ENCODE peak calls at places on chromosomes 5 and 9, in nine cellular contexts. U is stimulated activated CD4-positive, alpha-beta T cell treated with anti-CD3 and anti-CD28 coated beads, Interleukin-15, amount 100 ng/mL, for 1 hour; F is OCI-M1; D is glutamatergic neuron; M is fibroblast of pulmonary artery; K is choroid plexus epithelial cell; Z is coronary artery; N is effector memory CD4-positive, alpha-beta T cell; B is T-helper 9 cell. V is an unnamed sample.

GRCh38 chr5:6759401-6759800 is 46.2 kb downstream of the TENT4A start:
- DNase-seq in U (no peak), F (no peak), D (no peak), M (peak), K (peak), Z (no peak), N (no peak), B (no peak), V (no peak)

GRCh38 chr5:38551020-38552017 is 5.1 kb downstream of the LIFR start:
- DNase-seq in U (no peak), F (peak), D (peak), M (peak), K (peak), Z (no peak), N (no peak), B (no peak), V (no peak)

GRCh38 chr5:91022518-91022917 is 360.6 kb downstream of the ARRDC3 start:
- DNase-seq in U (no peak), F (no peak), D (no peak), M (no peak), K (no peak), Z (no peak), N (no peak), B (no peak), V (no peak)

GRCh38 chr5:150364004-150364403 is 6.5 kb downstream of the TCOF1 start:
- DNase-seq in U (no peak), F (no peak), D (no peak), M (no peak), K (no peak), Z (no peak), N (no peak), B (no peak), V (no peak)

GRCh38 chr9:120563044-120563443 is 16.9 kb downstream of the CDK5RAP2 start:
- DNase-seq in U (no peak), F (no peak), D (no peak), M (no peak), K (no peak), Z (no peak), N (no peak), B (no peak), V (no peak)

GRCh38 chr9:136552117-136552685 is 6.4 kb upstream of the NOTCH1 start:
- DNase-seq in U (no peak), F (peak), D (no peak), M (peak), K (peak), Z (no peak), N (no peak), B (no peak), V (no peak)

GRCh38 chr9:98146101-98146991 is 27.3 kb upstream of the TRIM14 start:
- DNase-seq in U (no peak), F (peak), D (no peak), M (peak), K (peak), Z (no peak), N (no peak), B (no peak), V (no peak)

GRCh38 chr9:133490201-133490681 is 11.3 kb upstream of the SLC2A6 start:
- DNase-seq in U (no peak), F (no peak), D (no peak), M (no peak), K (no peak), Z (no peak), N (no peak), B (no peak), V (no peak)

GRCh38 chr9:120909904-120910303 is 16.7 kb downstream of the TRAF1 start:
- DNase-seq in U (peak), F (no peak), D (no peak), M (no peak), K (no peak), Z (no peak), N (peak), B (peak), V (no peak)

GRCh38 chr9:114288233-114289051 is 34.5 kb upstream of the ORM1 start:
- DNase-seq in U (no peak), F (no peak), D (peak), M (peak), K (peak), Z (peak), N (no peak), B (no peak), V (no peak)

GRCh38 chr5:71884926-71885325 is 165.9 kb downstream of the CARTPT start:
- DNase-seq in U (no peak), F (no peak), D (no peak), M (no peak), K (no peak), Z (no peak), N (no peak), B (no peak), V (no peak)

GRCh38 chr9:93908591-93909241 is 46.4 kb downstream of the BARX1 start:
- DNase-seq in U (no peak), F (no peak), D (peak), M (no peak), K (peak), Z (no peak), N (no peak), B (no peak), V (no peak)

GRCh38 chr5:125149503-125149902 is 403.1 kb upstream of the ZNF608 start:
- DNase-seq in U (no peak), F (peak), D (no peak), M (no peak), K (peak), Z (no peak), N (no peak), B (no peak), V (no peak)

GRCh38 chr9:116394070-116394469 is 240.5 kb downstream of the PAPPA start:
- DNase-seq in U (no peak), F (no peak), D (no peak), M (no peak), K (no peak), Z (no peak), N (no peak), B (no peak), V (no peak)

GRCh38 chr9:12640866-12641636 is 52.1 kb upstream of the TYRP1 start:
- DNase-seq in U (no peak), F (peak), D (no peak), M (no peak), K (no peak), Z (no peak), N (no peak), B (no peak), V (no peak)

GRCh38 chr5:135993894-135994514 is 34.8 kb upstream of the TGFBI start:
- DNase-seq in U (no peak), F (no peak), D (no peak), M (no peak), K (peak), Z (no peak), N (no peak), B (no peak), V (no peak)

GRCh38 chr5:89534331-89534730 is 651.3 kb upstream of the MEF2C start:
- DNase-seq in U (no peak), F (no peak), D (no peak), M (peak), K (peak), Z (no peak), N (no peak), B (no peak), V (no peak)

GRCh38 chr9:2628926-2629325 is 7.3 kb downstream of the VLDLR start:
- DNase-seq in U (no peak), F (no peak), D (no peak), M (no peak), K (no peak), Z (no peak), N (no peak), B (no peak), V (no peak)

GRCh38 chr9:83432104-83432627 is 106.0 kb downstream of the FRMD3 start:
- DNase-seq in U (no peak), F (no peak), D (no peak), M (peak), K (peak), Z (peak), N (no peak), B (no peak), V (no peak)

GRCh38 chr9:3043369-3043768 is 199.5 kb upstream of the PUM3 start:
- DNase-seq in U (no peak), F (no peak), D (no peak), M (peak), K (peak), Z (no peak), N (no peak), B (no peak), V (no peak)

GRCh38 chr5:55591671-55592070 is 56.9 kb upstream of the PLPP1 start:
- DNase-seq in U (no peak), F (peak), D (no peak), M (peak), K (peak), Z (no peak), N (no peak), B (no peak), V (no peak)

GRCh38 chr9:81687521-81688261 is 1.7 kb downstream of the TLE1 start:
- DNase-seq in U (no peak), F (no peak), D (peak), M (peak), K (peak), Z (peak), N (no peak), B (no peak), V (no peak)

GRCh38 chr5:104942735-104943134 is 1380.1 kb upstream of the NUDT12 start:
- DNase-seq in U (no peak), F (no peak), D (no peak), M (no peak), K (no peak), Z (no peak), N (no peak), B (no peak), V (no peak)

GRCh38 chr5:39121922-39122321 is 47.7 kb upstream of the RICTOR start:
- DNase-seq in U (no peak), F (no peak), D (no peak), M (no peak), K (no peak), Z (no peak), N (no peak), B (no peak), V (no peak)

GRCh38 chr9:135079018-135079417 is 8.4 kb upstream of the OLFM1 start:
- DNase-seq in U (no peak), F (no peak), D (peak), M (no peak), K (no peak), Z (peak), N (no peak), B (no peak), V (no peak)

GRCh38 chr9:117771162-117771561 is 67.0 kb downstream of the TLR4 start:
- DNase-seq in U (no peak), F (no peak), D (no peak), M (no peak), K (no peak), Z (no peak), N (no peak), B (no peak), V (no peak)

GRCh38 chr5:121748690-121749089 is 103.0 kb upstream of the FTMT start:
- DNase-seq in U (no peak), F (no peak), D (no peak), M (no peak), K (no peak), Z (no peak), N (no peak), B (no peak), V (no peak)

GRCh38 chr9:34124923-34125322 is 1.6 kb downstream of the DCAF12 start:
- DNase-seq in U (no peak), F (peak), D (no peak), M (peak), K (peak), Z (no peak), N (no peak), B (no peak), V (no peak)

GRCh38 chr5:135245521-135246499 is 153.2 kb downstream of the MACROH2A1 start:
- DNase-seq in U (no peak), F (peak), D (no peak), M (peak), K (peak), Z (peak), N (no peak), B (no peak), V (no peak)

GRCh38 chr5:116424258-116424615 is 150.4 kb downstream of the SEMA6A start:
- DNase-seq in U (no peak), F (no peak), D (no peak), M (no peak), K (no peak), Z (no peak), N (no peak), B (no peak), V (no peak)

V was measured in T follicular helper cell.